ENCODE peak calls at places on chromosome 20, in six cellular contexts. C, N, Q, P, Y and T are unnamed samples.

GRCh38 chr20:24815931-24816330 is 133.1 kb upstream of the CST7 start:
- DNase-seq in C (no peak), N (peak; percentile 59), Q (no peak), P (no peak), Y (no peak), T (no peak)

GRCh38 chr20:33569290-33570094 is 79.6 kb downstream of the CBFA2T2 start:
- DNase-seq in C (no peak), N (no peak), Q (no peak), P (no peak), Y (no peak), T (no peak)

GRCh38 chr20:49575551-49576060 is 7.7 kb upstream of the PTGIS start:
- DNase-seq in C (no peak), N (peak; percentile 38), Q (peak; percentile 57), P (no peak), Y (no peak), T (no peak)

GRCh38 chr20:45301824-45302251 is 4.8 kb upstream of the RBPJL start:
- DNase-seq in C (no peak), N (no peak), Q (no peak), P (no peak), Y (no peak), T (no peak)

GRCh38 chr20:33209789-33210188 is 7.4 kb upstream of the BPIFA3 start:
- DNase-seq in C (peak; percentile 76), N (no peak), Q (peak; percentile 14), P (peak; percentile 76), Y (peak; percentile 35), T (peak; percentile 66)

GRCh38 chr20:48818031-48818370 is 9.8 kb downstream of the PREX1 start:
- DNase-seq in C (no peak), N (peak; percentile 61), Q (no peak), P (no peak), Y (no peak), T (no peak)

GRCh38 chr20:419556-420168 is 11.6 kb downstream of the RBCK1 start:
- DNase-seq in C (no peak), N (peak; percentile 78), Q (no peak), P (no peak), Y (no peak), T (no peak)

GRCh38 chr20:15863735-15864134 is 709.5 kb downstream of the KIF16B start:
- DNase-seq in C (no peak), N (no peak), Q (no peak), P (no peak), Y (no peak), T (no peak)

GRCh38 chr20:9332783-9333482 is 181.5 kb upstream of the LAMP5 start:
- DNase-seq in C (no peak), N (no peak), Q (no peak), P (no peak), Y (no peak), T (no peak)

GRCh38 chr20:1478566-1478965 is 11.9 kb upstream of the NSFL1C start:
- DNase-seq in C (no peak), N (no peak), Q (no peak), P (no peak), Y (peak; percentile 75), T (no peak)

GRCh38 chr20:38129893-38130609 is 35.0 kb downstream of the TGM2 start:
- DNase-seq in C (no peak), N (peak; percentile 37), Q (no peak), P (no peak), Y (no peak), T (no peak)
- TF ChIP-seq POLR2A in C (no peak), N (no peak), Q (no peak), P (no peak), Y (no peak), T (no peak)

GRCh38 chr20:17841751-17842191 is 126.8 kb downstream of the SNX5 start:
- DNase-seq in C (peak; percentile 61), N (no peak), Q (peak; percentile 36), P (peak; percentile 34), Y (no peak), T (no peak)

GRCh38 chr20:17844549-17845298 is 123.9 kb downstream of the SNX5 start:
- DNase-seq in C (no peak), N (no peak), Q (no peak), P (no peak), Y (no peak), T (peak; percentile 33)

GRCh38 chr20:17845701-17846475 is 122.7 kb downstream of the SNX5 start:
- DNase-seq in C (no peak), N (no peak), Q (no peak), P (no peak), Y (no peak), T (peak; percentile 35)

GRCh38 chr20:17844133-17844429 is 124.5 kb downstream of the SNX5 start:
- DNase-seq in C (no peak), N (no peak), Q (no peak), P (no peak), Y (no peak), T (no peak)

DNA sequence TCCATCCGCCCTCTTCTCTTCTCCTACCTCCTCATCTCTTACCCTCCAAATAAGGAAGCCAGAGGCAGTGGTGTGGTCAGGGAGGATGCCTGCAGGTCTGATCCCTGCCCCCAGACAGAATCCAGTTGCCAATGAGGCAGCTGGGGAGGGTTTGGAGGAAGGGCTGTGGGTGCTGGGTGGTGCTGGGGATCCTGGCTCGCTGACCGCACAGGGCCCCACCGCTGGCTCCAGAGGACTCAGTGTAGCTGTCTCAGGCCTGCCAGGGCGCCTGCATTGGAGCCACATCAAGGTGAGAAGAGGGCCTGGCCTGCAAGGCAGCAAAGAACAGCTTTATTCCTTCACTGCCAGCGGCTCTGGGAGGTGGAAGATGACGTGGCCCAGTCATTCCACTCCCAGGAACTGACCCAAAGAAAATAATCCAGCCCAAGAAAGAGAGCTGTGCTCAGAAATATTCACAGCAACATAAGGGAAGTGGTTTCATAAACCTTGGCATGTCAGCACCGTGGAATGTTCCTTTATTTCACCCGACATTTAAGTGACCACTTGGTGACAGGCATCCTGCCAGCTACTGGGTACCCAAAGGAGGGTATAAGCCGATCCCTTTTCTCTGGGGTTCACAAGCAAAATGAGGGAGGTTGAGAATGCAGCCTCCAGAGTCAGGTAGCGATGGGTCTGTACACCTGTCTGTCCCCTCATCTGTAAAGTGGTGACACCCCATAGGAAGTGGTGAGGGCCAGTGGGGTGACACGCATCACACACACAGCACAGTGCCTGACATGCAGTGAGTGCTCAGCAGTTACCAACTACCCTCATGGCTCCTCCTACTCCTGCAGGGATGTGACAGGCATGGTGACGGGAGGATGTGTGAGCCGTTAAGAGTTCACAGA is 125.1 kb downstream of the SNX5 start:
- DNase-seq in C (peak; percentile 46), N (no peak), Q (peak; percentile 37), P (peak; percentile 42), Y (no peak), T (no peak)
- TF ChIP-seq POLR2A in C (no peak), N (no peak), Q (no peak), P (no peak), Y (no peak), T (no peak)

GRCh38 chr20:41692479-41693135 is 74.4 kb upstream of the CHD6 start:
- DNase-seq in C (peak; percentile 86), N (peak; percentile 96), Q (peak; percentile 62), P (peak; percentile 91), Y (peak; percentile 19), T (peak; percentile 94)
- TF ChIP-seq POLR2A in C (peak; percentile 49), N (peak; percentile 36), Q (peak; percentile 15), P (peak; percentile 23), Y (no peak), T (peak; percentile 32)

GRCh38 chr20:38065764-38066375 is 32.3 kb downstream of the RPRD1B start:
- DNase-seq in C (no peak), N (no peak), Q (no peak), P (no peak), Y (no peak), T (no peak)
- TF ChIP-seq POLR2A in C (no peak), N (no peak), Q (no peak), P (no peak), Y (no peak), T (no peak)

DNA sequence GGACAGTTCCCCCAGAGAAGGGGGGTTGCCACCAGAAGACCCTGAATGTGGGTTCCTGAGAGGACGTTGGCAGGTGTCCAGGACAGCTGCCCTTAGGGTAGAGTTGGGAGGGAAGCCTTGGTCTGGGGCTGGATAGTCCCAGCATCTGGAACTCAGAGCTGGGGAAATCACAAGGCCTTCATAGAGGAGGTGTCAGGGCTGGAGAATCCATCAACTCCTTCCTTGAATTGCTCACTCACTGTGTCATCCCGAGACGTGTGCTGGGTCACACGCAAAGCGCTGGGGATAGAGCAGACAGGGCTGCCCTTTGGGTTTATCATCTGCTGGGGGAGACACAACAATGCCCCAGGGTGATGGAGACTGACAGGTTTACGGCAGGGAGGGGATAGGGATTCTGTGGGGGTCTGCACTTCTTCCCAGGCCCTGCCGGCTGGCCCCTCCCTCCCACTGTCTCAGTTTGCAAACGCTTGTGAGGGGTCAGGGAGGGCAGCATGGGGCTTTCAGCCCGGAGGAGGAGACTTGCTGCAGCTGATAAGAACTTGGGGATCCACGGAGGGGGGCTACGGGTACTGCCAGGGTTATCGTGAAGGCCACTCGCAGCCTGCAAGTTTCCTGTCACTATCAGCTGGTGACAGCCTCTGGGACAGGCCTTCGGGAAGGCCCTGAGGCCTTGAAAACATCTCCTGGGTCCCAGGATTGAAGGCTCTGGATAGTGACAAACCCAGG is 18.6 kb downstream of the RBM38 start:
- DNase-seq in C (peak; percentile 50), N (peak; percentile 69), Q (no peak), P (no peak), Y (no peak), T (no peak)
- TF ChIP-seq POLR2A in C (no peak), N (no peak), Q (no peak), P (no peak), Y (no peak), T (no peak)